ENCODE peak calls at places on chromosomes 1 and 21, in five cellular contexts. O is neural progenitor cell; G is Panc1; E is prostate gland; D is CD4-positive, alpha-beta memory T cell. I is an unnamed sample.

GRCh38 chr1:234842726-234843641 is 233.0 kb upstream of the IRF2BP2 start:
- DNase-seq in O (no peak), G (no peak), E (no peak), D (peak; percentile 45), I (no peak)

GRCh38 chr1:7234471-7234755 is 449.2 kb downstream of the CAMTA1 start:
- DNase-seq in O (no peak), G (no peak), E (no peak), D (no peak), I (no peak)

GRCh38 chr1:213989071-213989739 is 1.4 kb downstream of the PROX1 start:
- DNase-seq in O (peak; percentile 58), G (no peak), E (no peak), D (no peak), I (peak; percentile 56)

GRCh38 chr1:111953797-111954196 is 35.7 kb downstream of the KCND3 start:
- DNase-seq in O (no peak), G (no peak), E (no peak), D (no peak), I (no peak)

GRCh38 chr1:229064320-229064908 is 206.5 kb upstream of the RAB4A start:
- DNase-seq in O (no peak), G (no peak), E (no peak), D (no peak), I (no peak)

GRCh38 chr1:48823161-48823560 is 46.5 kb upstream of the BEND5 start:
- DNase-seq in O (no peak), G (no peak), E (no peak), D (no peak), I (peak; percentile 71)

GRCh38 chr1:200998323-200998722 is 25.2 kb downstream of the KIF21B start:
- DNase-seq in O (no peak), G (no peak), E (no peak), D (no peak), I (no peak)

GRCh38 chr1:209879539-209879938 is 51.8 kb downstream of the UTP25 start:
- DNase-seq in O (no peak), G (no peak), E (no peak), D (no peak), I (peak; percentile 56)

GRCh38 chr1:178530037-178530402 is 17.1 kb downstream of the TEX35 start:
- DNase-seq in O (no peak), G (no peak), E (no peak), D (no peak), I (no peak)

GRCh38 chr1:36150296-36151132 is 1.2 kb upstream of the TRAPPC3 start:
- DNase-seq in O (peak; percentile 86), G (peak; percentile 80), E (peak; percentile 96), D (peak; percentile 55), I (peak; percentile 98)

GRCh38 chr1:168830562-168830961 is 101.6 kb upstream of the DPT start:
- DNase-seq in O (no peak), G (no peak), E (no peak), D (no peak), I (no peak)

GRCh38 chr1:41547781-41548560 is 63.5 kb upstream of the EDN2 start:
- DNase-seq in O (peak; percentile 46), G (no peak), E (no peak), D (no peak), I (no peak)

GRCh38 chr1:25727819-25728286 is 72.1 kb upstream of the SELENON start:
- DNase-seq in O (peak; percentile 58), G (no peak), E (peak; percentile 38), D (no peak), I (peak; percentile 92)

GRCh38 chr1:212257157-212257556 is 28.1 kb upstream of the PPP2R5A start:
- DNase-seq in O (no peak), G (no peak), E (no peak), D (no peak), I (no peak)

GRCh38 chr1:152697701-152698600 is at the start of gene LCE2A:
- DNase-seq in O (no peak), G (no peak), E (no peak), D (no peak), I (no peak)

GRCh38 chr1:46039571-46040052 is 92.8 kb downstream of the PIK3R3 start:
- DNase-seq in O (no peak), G (no peak), E (peak; percentile 70), D (no peak), I (peak; percentile 70)

GRCh38 chr1:67795179-67795916 is 37.9 kb downstream of the GNG12 start:
- DNase-seq in O (no peak), G (no peak), E (no peak), D (no peak), I (no peak)

GRCh38 chr1:112722601-112723510 is 7.7 kb upstream of the PPM1J start:
- DNase-seq in O (peak; percentile 85), G (no peak), E (no peak), D (no peak), I (no peak)

GRCh38 chr21:46092811-46093667 is 4.9 kb upstream of the COL6A2 start:
- DNase-seq in O (no peak), G (no peak), E (no peak), D (no peak), I (no peak)

GRCh38 chr1:212916395-212917133 is 33.8 kb upstream of the VASH2 start:
- DNase-seq in O (peak; percentile 58), G (no peak), E (peak; percentile 10), D (no peak), I (peak; percentile 61)

GRCh38 chr1:214013614-214014377 is 26.0 kb downstream of the PROX1 start:
- DNase-seq in O (no peak), G (no peak), E (no peak), D (no peak), I (no peak)

GRCh38 chr1:2314803-2315710 is 76.3 kb downstream of the MORN1 start:
- DNase-seq in O (peak; percentile 79), G (no peak), E (no peak), D (peak; percentile 70), I (peak; percentile 65)

GRCh38 chr1:156987715-156988114 is 57.8 kb downstream of the ARHGEF11 start:
- DNase-seq in O (no peak), G (no peak), E (no peak), D (no peak), I (no peak)

DNA sequence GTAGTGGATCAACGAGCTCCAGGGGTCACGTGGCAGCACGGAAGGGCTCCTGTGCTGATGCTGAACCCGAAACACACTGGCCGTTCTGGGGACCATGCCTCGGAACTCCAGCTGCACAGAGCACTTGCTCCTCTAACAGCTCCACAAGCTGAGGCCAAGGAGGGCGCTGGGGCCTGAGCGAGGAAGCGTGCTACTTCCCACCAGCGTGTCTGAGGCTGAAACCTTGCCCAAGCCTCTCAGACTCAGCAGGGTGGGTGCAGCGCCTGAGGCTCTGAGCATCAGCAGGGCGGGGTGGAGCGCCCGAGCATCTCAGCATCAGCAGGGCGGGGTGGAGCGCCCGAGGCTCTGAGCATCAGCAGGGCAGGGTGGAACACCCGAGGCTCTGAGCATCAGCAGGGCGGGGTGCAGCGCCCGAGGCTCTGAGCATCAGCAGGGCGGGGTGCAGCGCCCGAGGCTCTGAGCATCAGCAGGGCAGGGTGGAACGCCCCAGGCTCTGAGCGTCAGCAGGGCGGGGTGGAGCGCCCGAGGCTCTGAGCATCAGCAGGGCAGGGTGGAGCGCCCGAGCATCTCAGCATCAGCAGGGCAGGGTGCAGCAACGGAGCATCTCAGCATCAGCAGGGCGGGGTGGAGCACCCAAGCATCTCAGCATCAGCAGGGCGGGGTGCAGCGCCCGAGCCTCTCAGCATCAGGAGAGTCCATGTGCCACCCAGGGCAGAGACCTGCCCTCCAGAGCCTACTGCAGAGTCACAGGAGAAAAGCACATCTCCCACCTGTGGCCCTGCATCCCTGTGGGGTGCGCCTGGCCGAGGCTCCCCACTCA is 9.6 kb downstream of the WRAP73 start:
- DNase-seq in O (no peak), G (no peak), E (no peak), D (no peak), I (no peak)
- H3K36me3 ChIP-seq in O (no peaks in the 10 kb centered on the region), G (no peaks in the 10 kb centered on the region), E (peaks cover 4% of the 10 kb centered on the region), D (peaks cover 31% of the 10 kb centered on the region), I (peaks cover 21% of the 10 kb centered on the region)

GRCh38 chr1:64280001-64280400 is 76.6 kb downstream of the UBE2U start:
- DNase-seq in O (no peak), G (no peak), E (no peak), D (no peak), I (no peak)
- H3K4me3 ChIP-seq in O (no peak overlapping the region), G (no peak overlapping the region), E (no peak overlapping the region), D (no peak overlapping the region), I (no peak overlapping the region)

GRCh38 chr1:93554883-93555872 is 107.3 kb downstream of the FNBP1L start:
- DNase-seq in O (no peak), G (no peak), E (no peak), D (no peak), I (no peak)

GRCh38 chr1:93556291-93556690 is 108.4 kb downstream of the FNBP1L start:
- DNase-seq in O (no peak), G (no peak), E (no peak), D (no peak), I (peak; percentile 27)

GRCh38 chr1:93559045-93559444 is 111.1 kb downstream of the FNBP1L start:
- DNase-seq in O (no peak), G (no peak), E (no peak), D (no peak), I (no peak)
- H3K36me3 ChIP-seq in O (peaks cover 19% of the 10 kb centered on the region), G (peaks cover 3% of the 10 kb centered on the region), E (no peaks in the 10 kb centered on the region), D (no peaks in the 10 kb centered on the region), I (peaks cover 11% of the 10 kb centered on the region)

GRCh38 chr1:181483561-181484291 is 409 bp downstream of the CACNA1E start:
- DNase-seq in O (peak; percentile 56), G (no peak), E (no peak), D (no peak), I (no peak)

GRCh38 chr1:181486098-181486420 is 2.7 kb downstream of the CACNA1E start:
- DNase-seq in O (no peak), G (no peak), E (no peak), D (no peak), I (no peak)

GRCh38 chr1:181482521-181483083 is 715 bp upstream of the CACNA1E start:
- DNase-seq in O (peak; percentile 85), G (no peak), E (peak; percentile 15), D (peak; percentile 2), I (peak; percentile 49)

GRCh38 chr1:181483084-181483559 is at the start of gene CACNA1E:
- DNase-seq in O (no peak), G (no peak), E (no peak), D (no peak), I (no peak)

GRCh38 chr1:181485276-181486097 is 2.2 kb downstream of the CACNA1E start:
- DNase-seq in O (peak; percentile 83), G (no peak), E (no peak), D (no peak), I (peak; percentile 52)
- H3K4me3 ChIP-seq in O (peak overlapping the region; percentile 54), G (no peak overlapping the region), E (no peak overlapping the region), D (no peak overlapping the region), I (no peak overlapping the region)

I was measured in thyroid gland.